ENCODE peak calls at places on chromosomes 11 and 22, in six cellular contexts. A, T, O, F, L and B are unnamed samples.

GRCh38 chr22:19708323-19709011 is 5.8 kb upstream of the SEPTIN5 start:
- DNase-seq in A (no peak), O (peak), F (no peak), T (no peak), L (no peak), B (no peak)

GRCh38 chr11:75703709-75704237 is 13.9 kb upstream of the MOGAT2 start:
- DNase-seq in L (no peak), F (no peak), O (no peak), T (no peak), A (no peak), B (no peak)

GRCh38 chr22:33726294-33726711 is 194.0 kb downstream of the LARGE1 start:
- DNase-seq in O (no peak), A (no peak), L (no peak), T (peak), F (no peak), B (no peak)

GRCh38 chr22:20432244-20432686 is 5.4 kb downstream of the SCARF2 start:
- DNase-seq in T (no peak), O (no peak), L (no peak), F (no peak), A (no peak), B (no peak)

GRCh38 chr11:45644981-45645889 is 20.2 kb downstream of the CHST1 start:
- DNase-seq in F (no peak), O (no peak), L (no peak), T (no peak), A (no peak), B (no peak)

GRCh38 chr11:77123591-77123990 is 4.5 kb upstream of the MYO7A start:
- DNase-seq in O (no peak), F (no peak), T (no peak), A (no peak), L (no peak), B (no peak)

GRCh38 chr11:16607675-16608644 is 130.5 kb upstream of the C11orf58 start:
- DNase-seq in F (peak), L (peak), T (no peak), O (peak), A (no peak), B (peak)

GRCh38 chr11:12693485-12694181 is 19.4 kb downstream of the TEAD1 start:
- DNase-seq in L (no peak), A (no peak), O (peak), F (no peak), T (peak), B (peak)

GRCh38 chr11:35274909-35275807 is 136.2 kb downstream of the CD44 start:
- DNase-seq in F (peak), A (no peak), L (no peak), O (peak), T (peak), B (peak)

GRCh38 chr22:19579113-19579811 is 55.1 kb upstream of the CLDN5 start:
- DNase-seq in O (no peak), L (no peak), F (no peak), T (no peak), A (no peak), B (peak)

GRCh38 chr11:34145847-34146381 is 40.5 kb downstream of the NAT10 start:
- DNase-seq in F (no peak), O (no peak), A (no peak), L (no peak), T (no peak), B (no peak)

GRCh38 chr11:60919320-60919719 is 4.9 kb upstream of the TMEM132A start:
- DNase-seq in A (no peak), T (no peak), L (no peak), F (no peak), O (no peak), B (peak)

GRCh38 chr11:120134931-120135228 is 3.0 kb downstream of the TRIM29 start:
- DNase-seq in T (no peak), A (no peak), F (no peak), L (no peak), O (no peak), B (no peak)

GRCh38 chr22:47176573-47177333 is 414.3 kb downstream of the TBC1D22A start:
- DNase-seq in F (no peak), O (peak), T (no peak), A (no peak), L (peak), B (no peak)

GRCh38 chr11:28077524-28077923 is 30.4 kb downstream of the KIF18A start:
- DNase-seq in T (no peak), O (no peak), F (no peak), A (no peak), L (no peak), B (no peak)

GRCh38 chr11:937853-938261 is 12.2 kb downstream of the AP2A2 start:
- DNase-seq in O (no peak), L (no peak), T (no peak), F (no peak), A (no peak), B (no peak)